ENCODE peak calls at places on chromosomes 12 and 14, in six cellular contexts. One of them, this sample, is unnamed.
A peak's percentile ranks its signal among the peaks of the same experiment; 100 is the strongest.

GRCh38 chr12:76033116-76034001 is 1.8 kb upstream of the PHLDA1 start:
- DNase-seq in tibial artery: no peak
- DNase-seq in naive thymus-derived CD4-positive, alpha-beta T cell: no peak
- DNase-seq in NT2/D1: no peak
- DNase-seq in PC-9: no peak
- DNase-seq in endothelial cell of umbilical vein: peak; percentile 26
- DNase-seq in this sample: no peak

GRCh38 chr12:75641031-75641780 is 129.8 kb upstream of the KRR1 start:
- DNase-seq in tibial artery: no peak
- DNase-seq in naive thymus-derived CD4-positive, alpha-beta T cell: peak; percentile 55
- DNase-seq in NT2/D1: no peak
- DNase-seq in PC-9: no peak
- DNase-seq in endothelial cell of umbilical vein: no peak
- DNase-seq in this sample: no peak

GRCh38 chr12:48145981-48146380 is 11.3 kb downstream of the ASB8 start:
- DNase-seq in tibial artery: no peak
- DNase-seq in naive thymus-derived CD4-positive, alpha-beta T cell: no peak
- DNase-seq in NT2/D1: no peak
- DNase-seq in PC-9: no peak
- DNase-seq in endothelial cell of umbilical vein: no peak
- DNase-seq in this sample: no peak

GRCh38 chr12:86052921-86053320 is 178.8 kb downstream of the NTS start:
- DNase-seq in tibial artery: no peak
- DNase-seq in naive thymus-derived CD4-positive, alpha-beta T cell: no peak
- DNase-seq in NT2/D1: no peak
- DNase-seq in PC-9: no peak
- DNase-seq in endothelial cell of umbilical vein: no peak
- DNase-seq in this sample: no peak

GRCh38 chr12:80178846-80179245 is 79.5 kb downstream of the OTOGL start:
- DNase-seq in tibial artery: no peak
- DNase-seq in naive thymus-derived CD4-positive, alpha-beta T cell: no peak
- DNase-seq in NT2/D1: no peak
- DNase-seq in PC-9: no peak
- DNase-seq in endothelial cell of umbilical vein: no peak
- DNase-seq in this sample: no peak

GRCh38 chr14:75551021-75551420 is 27.4 kb upstream of the FLVCR2 start:
- DNase-seq in tibial artery: no peak
- DNase-seq in naive thymus-derived CD4-positive, alpha-beta T cell: no peak
- DNase-seq in NT2/D1: no peak
- DNase-seq in PC-9: no peak
- DNase-seq in endothelial cell of umbilical vein: no peak
- DNase-seq in this sample: no peak

GRCh38 chr14:103143535-103143934 is 20.3 kb downstream of the TNFAIP2 start:
- DNase-seq in tibial artery: no peak
- DNase-seq in naive thymus-derived CD4-positive, alpha-beta T cell: no peak
- DNase-seq in NT2/D1: no peak
- DNase-seq in PC-9: peak; percentile 99
- DNase-seq in endothelial cell of umbilical vein: no peak
- DNase-seq in this sample: no peak

GRCh38 chr14:76091036-76091435 is 60.7 kb upstream of the GPATCH2L start:
- DNase-seq in tibial artery: peak; percentile 74
- DNase-seq in naive thymus-derived CD4-positive, alpha-beta T cell: no peak
- DNase-seq in NT2/D1: no peak
- DNase-seq in PC-9: no peak
- DNase-seq in endothelial cell of umbilical vein: peak; percentile 13
- DNase-seq in this sample: no peak

GRCh38 chr12:56086096-56086495 is 6.1 kb downstream of the ERBB3 start:
- DNase-seq in tibial artery: no peak
- DNase-seq in naive thymus-derived CD4-positive, alpha-beta T cell: no peak
- DNase-seq in NT2/D1: no peak
- DNase-seq in PC-9: peak; percentile 79
- DNase-seq in endothelial cell of umbilical vein: no peak
- DNase-seq in this sample: no peak

GRCh38 chr14:90698379-90698869 is 117.8 kb downstream of the TTC7B start:
- DNase-seq in tibial artery: peak; percentile 87
- DNase-seq in naive thymus-derived CD4-positive, alpha-beta T cell: no peak
- DNase-seq in NT2/D1: no peak
- DNase-seq in PC-9: no peak
- DNase-seq in endothelial cell of umbilical vein: peak; percentile 84
- DNase-seq in this sample: peak; percentile 77

GRCh38 chr12:24561411-24561871 is 387.5 kb downstream of the BCAT1 start:
- DNase-seq in tibial artery: no peak
- DNase-seq in naive thymus-derived CD4-positive, alpha-beta T cell: no peak
- DNase-seq in NT2/D1: no peak
- DNase-seq in PC-9: no peak
- DNase-seq in endothelial cell of umbilical vein: no peak
- DNase-seq in this sample: peak; percentile 19

GRCh38 chr14:104936361-104937155 is 11.9 kb downstream of the PLD4 start:
- DNase-seq in tibial artery: peak; percentile 55
- DNase-seq in naive thymus-derived CD4-positive, alpha-beta T cell: no peak
- DNase-seq in NT2/D1: no peak
- DNase-seq in PC-9: no peak
- DNase-seq in endothelial cell of umbilical vein: no peak
- DNase-seq in this sample: no peak

GRCh38 chr14:53113992-53114391 is 39.1 kb downstream of the DDHD1 start:
- DNase-seq in tibial artery: no peak
- DNase-seq in naive thymus-derived CD4-positive, alpha-beta T cell: no peak
- DNase-seq in NT2/D1: no peak
- DNase-seq in PC-9: no peak
- DNase-seq in endothelial cell of umbilical vein: no peak
- DNase-seq in this sample: no peak

GRCh38 chr12:26466709-26467108 is 271.3 kb downstream of the SSPN start:
- DNase-seq in tibial artery: no peak
- DNase-seq in naive thymus-derived CD4-positive, alpha-beta T cell: no peak
- DNase-seq in NT2/D1: no peak
- DNase-seq in PC-9: no peak
- DNase-seq in endothelial cell of umbilical vein: no peak
- DNase-seq in this sample: no peak

GRCh38 chr12:121579190-121579791 is 1.5 kb downstream of the KDM2B start:
- DNase-seq in tibial artery: peak; percentile 71
- DNase-seq in naive thymus-derived CD4-positive, alpha-beta T cell: peak; percentile 32
- DNase-seq in NT2/D1: no peak
- DNase-seq in PC-9: no peak
- DNase-seq in endothelial cell of umbilical vein: no peak
- DNase-seq in this sample: peak; percentile 40

GRCh38 chr12:66623455-66623854 is 55.4 kb downstream of the GRIP1 start:
- DNase-seq in tibial artery: no peak
- DNase-seq in naive thymus-derived CD4-positive, alpha-beta T cell: no peak
- DNase-seq in NT2/D1: no peak
- DNase-seq in PC-9: no peak
- DNase-seq in endothelial cell of umbilical vein: peak; percentile 66
- DNase-seq in this sample: no peak

GRCh38 chr12:132503611-132504204 is 13.8 kb downstream of the FBRSL1 start:
- DNase-seq in tibial artery: no peak
- DNase-seq in naive thymus-derived CD4-positive, alpha-beta T cell: no peak
- DNase-seq in NT2/D1: no peak
- DNase-seq in PC-9: no peak
- DNase-seq in endothelial cell of umbilical vein: no peak
- DNase-seq in this sample: no peak

GRCh38 chr12:124915249-124916236 is 1.1 kb upstream of the UBC start:
- DNase-seq in tibial artery: peak; percentile 84
- DNase-seq in naive thymus-derived CD4-positive, alpha-beta T cell: no peak
- DNase-seq in NT2/D1: no peak
- DNase-seq in PC-9: peak; percentile 67
- DNase-seq in endothelial cell of umbilical vein: peak; percentile 50
- DNase-seq in this sample: no peak

GRCh38 chr12:7884687-7885086 is 12.0 kb upstream of the SLC2A14 start:
- DNase-seq in tibial artery: no peak
- DNase-seq in naive thymus-derived CD4-positive, alpha-beta T cell: no peak
- DNase-seq in NT2/D1: no peak
- DNase-seq in PC-9: peak; percentile 40
- DNase-seq in endothelial cell of umbilical vein: no peak
- DNase-seq in this sample: no peak

GRCh38 chr12:47075192-47076084 is 4.0 kb upstream of the PCED1B start:
- DNase-seq in tibial artery: no peak
- DNase-seq in naive thymus-derived CD4-positive, alpha-beta T cell: no peak
- DNase-seq in NT2/D1: no peak
- DNase-seq in PC-9: no peak
- DNase-seq in endothelial cell of umbilical vein: no peak
- DNase-seq in this sample: no peak
- H3K4me3 ChIP-seq in tibial artery: peak overlapping the region; percentile 70
- H3K4me3 ChIP-seq in naive thymus-derived CD4-positive, alpha-beta T cell: no peak overlapping the region
- H3K4me3 ChIP-seq in NT2/D1: no peak overlapping the region
- H3K4me3 ChIP-seq in PC-9: peak overlapping the region; percentile 96
- H3K4me3 ChIP-seq in endothelial cell of umbilical vein: no peak overlapping the region
- H3K4me3 ChIP-seq in this sample: no peak overlapping the region

GRCh38 chr12:13959131-13959734 is 22.2 kb downstream of the GRIN2B start:
- DNase-seq in tibial artery: no peak
- DNase-seq in naive thymus-derived CD4-positive, alpha-beta T cell: no peak
- DNase-seq in NT2/D1: no peak
- DNase-seq in PC-9: no peak
- DNase-seq in endothelial cell of umbilical vein: no peak
- DNase-seq in this sample: no peak
- H3K27me3 ChIP-seq in tibial artery: no peaks in the 10 kb centered on the region
- H3K27me3 ChIP-seq in naive thymus-derived CD4-positive, alpha-beta T cell: no peaks in the 10 kb centered on the region
- H3K27me3 ChIP-seq in NT2/D1: no peaks in the 10 kb centered on the region
- H3K27me3 ChIP-seq in PC-9: peaks cover 79% of the 10 kb centered on the region
- H3K27me3 ChIP-seq in endothelial cell of umbilical vein: no peaks in the 10 kb centered on the region
- H3K27me3 ChIP-seq in this sample: no peaks in the 10 kb centered on the region

DNA sequence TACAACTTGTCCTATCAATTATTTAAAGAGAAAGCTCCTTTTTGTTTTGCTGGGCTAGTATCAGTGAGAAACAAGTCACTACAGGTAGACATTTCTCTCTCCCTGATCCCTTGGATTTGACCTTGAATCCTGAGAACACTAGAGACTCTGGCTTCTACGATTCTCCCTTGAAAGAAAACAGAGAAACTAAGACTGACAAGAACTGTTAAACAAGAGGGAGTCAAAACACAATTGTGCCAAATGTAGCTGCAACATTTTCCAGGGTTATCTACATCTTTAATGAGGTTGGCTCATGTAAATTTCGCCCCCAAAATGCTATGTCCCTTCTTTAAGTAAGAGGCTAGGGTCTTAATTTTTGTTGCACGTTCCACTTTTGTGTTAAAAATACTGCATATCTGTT is 62.4 kb downstream of the SLC38A1 start:
- DNase-seq in tibial artery: no peak
- DNase-seq in naive thymus-derived CD4-positive, alpha-beta T cell: no peak
- DNase-seq in NT2/D1: no peak
- DNase-seq in PC-9: no peak
- DNase-seq in endothelial cell of umbilical vein: no peak
- DNase-seq in this sample: no peak
- H3K36me3 ChIP-seq in tibial artery: peaks cover 31% of the 10 kb centered on the region
- H3K36me3 ChIP-seq in naive thymus-derived CD4-positive, alpha-beta T cell: peaks cover 23% of the 10 kb centered on the region
- H3K36me3 ChIP-seq in NT2/D1: peaks cover 78% of the 10 kb centered on the region
- H3K36me3 ChIP-seq in PC-9: peaks cover 86% of the 10 kb centered on the region
- H3K36me3 ChIP-seq in endothelial cell of umbilical vein: peaks cover 5% of the 10 kb centered on the region
- H3K36me3 ChIP-seq in this sample: peaks cover 91% of the 10 kb centered on the region

GRCh38 chr12:53984901-53985357 is at the start of gene HOXC10:
- DNase-seq in tibial artery: peak; percentile 97
- DNase-seq in naive thymus-derived CD4-positive, alpha-beta T cell: peak; percentile 67
- DNase-seq in NT2/D1: peak; percentile 72
- DNase-seq in PC-9: peak; percentile 58
- DNase-seq in endothelial cell of umbilical vein: peak; percentile 71
- DNase-seq in this sample: peak; percentile 96

GRCh38 chr12:53987748-53988147 is 2.8 kb downstream of the HOXC10 start:
- DNase-seq in tibial artery: no peak
- DNase-seq in naive thymus-derived CD4-positive, alpha-beta T cell: no peak
- DNase-seq in NT2/D1: no peak
- DNase-seq in PC-9: no peak
- DNase-seq in endothelial cell of umbilical vein: no peak
- DNase-seq in this sample: no peak

GRCh38 chr12:53985900-53986685 is 1.1 kb downstream of the HOXC10 start:
- DNase-seq in tibial artery: no peak
- DNase-seq in naive thymus-derived CD4-positive, alpha-beta T cell: no peak
- DNase-seq in NT2/D1: no peak
- DNase-seq in PC-9: no peak
- DNase-seq in endothelial cell of umbilical vein: no peak
- DNase-seq in this sample: peak; percentile 83

GRCh38 chr12:53985358-53985899 is 483 bp downstream of the HOXC10 start:
- DNase-seq in tibial artery: no peak
- DNase-seq in naive thymus-derived CD4-positive, alpha-beta T cell: no peak
- DNase-seq in NT2/D1: no peak
- DNase-seq in PC-9: no peak
- DNase-seq in endothelial cell of umbilical vein: peak; percentile 20
- DNase-seq in this sample: no peak

DNA sequence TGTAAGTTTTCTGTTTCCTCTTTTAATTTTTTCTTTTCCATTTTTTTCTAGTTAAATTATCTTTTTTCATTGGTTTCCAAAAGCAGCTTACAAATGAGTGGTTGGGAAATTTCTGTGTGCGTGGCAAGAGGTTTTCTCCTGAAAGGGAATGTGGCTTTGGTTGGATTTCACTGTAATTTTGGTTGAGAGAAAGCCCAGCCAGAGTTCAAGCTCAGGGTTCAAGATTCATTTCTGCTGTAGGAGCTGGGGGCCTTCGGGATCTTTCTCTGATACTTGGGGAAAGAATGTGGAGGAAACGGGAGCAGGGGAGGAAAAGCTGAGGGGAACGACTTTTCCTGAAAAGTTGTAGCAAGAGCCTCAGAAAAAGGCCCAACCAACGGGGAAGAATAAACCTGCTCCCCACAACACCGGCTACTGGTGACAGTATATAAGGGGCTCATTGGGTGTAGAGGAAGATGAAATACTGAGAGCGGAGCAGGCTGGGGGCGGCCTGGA is 1.8 kb downstream of the HOXC10 start:
- DNase-seq in tibial artery: no peak
- DNase-seq in naive thymus-derived CD4-positive, alpha-beta T cell: no peak
- DNase-seq in NT2/D1: no peak
- DNase-seq in PC-9: no peak
- DNase-seq in endothelial cell of umbilical vein: no peak
- DNase-seq in this sample: no peak
- H3K4me3 ChIP-seq in tibial artery: peak overlapping the region; percentile 64
- H3K4me3 ChIP-seq in naive thymus-derived CD4-positive, alpha-beta T cell: no peak overlapping the region
- H3K4me3 ChIP-seq in NT2/D1: no peak overlapping the region
- H3K4me3 ChIP-seq in PC-9: no peak overlapping the region
- H3K4me3 ChIP-seq in endothelial cell of umbilical vein: no peak overlapping the region
- H3K4me3 ChIP-seq in this sample: peak overlapping the region; percentile 70

GRCh38 chr12:112586148-112586783 is 167.5 kb downstream of the PTPN11 start:
- DNase-seq in tibial artery: no peak
- DNase-seq in naive thymus-derived CD4-positive, alpha-beta T cell: no peak
- DNase-seq in NT2/D1: no peak
- DNase-seq in PC-9: no peak
- DNase-seq in endothelial cell of umbilical vein: no peak
- DNase-seq in this sample: no peak
- H3K27me3 ChIP-seq in tibial artery: no peaks in the 10 kb centered on the region
- H3K27me3 ChIP-seq in naive thymus-derived CD4-positive, alpha-beta T cell: no peaks in the 10 kb centered on the region
- H3K27me3 ChIP-seq in NT2/D1: peaks cover 7% of the 10 kb centered on the region
- H3K27me3 ChIP-seq in PC-9: peaks cover 39% of the 10 kb centered on the region
- H3K27me3 ChIP-seq in endothelial cell of umbilical vein: no peaks in the 10 kb centered on the region
- H3K27me3 ChIP-seq in this sample: no peaks in the 10 kb centered on the region

GRCh38 chr14:70947739-70948138 is 40.5 kb downstream of the PCNX1 start:
- DNase-seq in tibial artery: no peak
- DNase-seq in naive thymus-derived CD4-positive, alpha-beta T cell: no peak
- DNase-seq in NT2/D1: no peak
- DNase-seq in PC-9: no peak
- DNase-seq in endothelial cell of umbilical vein: no peak
- DNase-seq in this sample: no peak
- H3K36me3 ChIP-seq in tibial artery: peaks cover 30% of the 10 kb centered on the region
- H3K36me3 ChIP-seq in naive thymus-derived CD4-positive, alpha-beta T cell: peaks cover 9% of the 10 kb centered on the region
- H3K36me3 ChIP-seq in NT2/D1: peaks cover 48% of the 10 kb centered on the region
- H3K36me3 ChIP-seq in PC-9: peaks cover 30% of the 10 kb centered on the region
- H3K36me3 ChIP-seq in endothelial cell of umbilical vein: peaks cover 2% of the 10 kb centered on the region
- H3K36me3 ChIP-seq in this sample: peaks cover 20% of the 10 kb centered on the region

GRCh38 chr12:111056618-111057521 is 136.5 kb upstream of the MYL2 start:
- DNase-seq in tibial artery: no peak
- DNase-seq in naive thymus-derived CD4-positive, alpha-beta T cell: peak; percentile 59
- DNase-seq in NT2/D1: no peak
- DNase-seq in PC-9: no peak
- DNase-seq in endothelial cell of umbilical vein: no peak
- DNase-seq in this sample: no peak
- H3K4me3 ChIP-seq in tibial artery: no peak overlapping the region
- H3K4me3 ChIP-seq in naive thymus-derived CD4-positive, alpha-beta T cell: peak overlapping the region; percentile 22
- H3K4me3 ChIP-seq in NT2/D1: no peak overlapping the region
- H3K4me3 ChIP-seq in PC-9: no peak overlapping the region
- H3K4me3 ChIP-seq in endothelial cell of umbilical vein: no peak overlapping the region
- H3K4me3 ChIP-seq in this sample: no peak overlapping the region

This sample was measured in MG63.